ENCODE peak calls at places on chromosomes 7 and 10, in five cellular contexts. J, D, H, X and R are unnamed samples.

GRCh38 chr7:25944777-25945176 is 207.2 kb upstream of the NFE2L3 start:
- DNase-seq in D (no peak), H (peak; percentile 34), X (no peak), J (no peak), R (no peak)

GRCh38 chr7:16812542-16813231 is 7.9 kb upstream of the AGR2 start:
- DNase-seq in D (no peak), H (no peak), J (no peak), X (no peak), R (no peak)

GRCh38 chr7:38630720-38631673 is at the start of gene AMPH:
- DNase-seq in X (peak; percentile 84), H (peak; percentile 92), D (peak; percentile 71), J (peak; percentile 47), R (no peak)

GRCh38 chr7:81361769-81362168 is 408.1 kb downstream of the HGF start:
- DNase-seq in J (no peak), D (no peak), H (no peak), X (no peak), R (no peak)

GRCh38 chr7:74587435-74588126 is 69.9 kb upstream of the GTF2I start:
- DNase-seq in H (peak; percentile 81), J (peak; percentile 45), D (peak; percentile 22), X (peak; percentile 64), R (peak; percentile 75)

GRCh38 chr7:79398145-79398749 is 55.2 kb downstream of the MAGI2 start:
- DNase-seq in H (no peak), X (no peak), J (no peak), D (no peak), R (no peak)

GRCh38 chr7:136114966-136115762 is 138.0 kb upstream of the MTPN start:
- DNase-seq in H (peak; percentile 85), J (peak; percentile 69), X (peak; percentile 83), D (peak; percentile 50), R (no peak)

GRCh38 chr10:107163904-107164861 is at the start of gene SORCS1:
- DNase-seq in X (peak; percentile 65), H (peak; percentile 60), D (peak; percentile 50), J (peak; percentile 57), R (no peak)

GRCh38 chr10:111281516-111281915 is 204.7 kb downstream of the ADRA2A start:
- DNase-seq in H (peak; percentile 39), X (peak; percentile 14), D (no peak), J (peak; percentile 36), R (no peak)
- TF ChIP-seq CTCF in H (peak; percentile 69), X (peak; percentile 18), D (peak; percentile 55), J (peak; percentile 55), R (no peak)

GRCh38 chr7:47596502-47597202 is 14.7 kb upstream of the TNS3 start:
- DNase-seq in H (no peak), J (peak; percentile 9), X (no peak), D (no peak), R (no peak)
- TF ChIP-seq CTCF in H (no peak), J (no peak), X (no peak), D (no peak), R (no peak)

GRCh38 chr10:90437452-90437851 is 420.4 kb downstream of the HTR7 start:
- DNase-seq in X (no peak), H (no peak), D (no peak), J (no peak), R (no peak)
- TF ChIP-seq CTCF in X (no peak), H (no peak), D (no peak), J (no peak), R (no peak)

GRCh38 chr10:69333205-69333604 is 54.9 kb downstream of the HK1 start:
- DNase-seq in X (peak; percentile 63), D (no peak), H (peak; percentile 81), J (no peak), R (no peak)
- TF ChIP-seq CTCF in X (no peak), D (peak; percentile 59), H (peak; percentile 66), J (no peak), R (no peak)

DNA sequence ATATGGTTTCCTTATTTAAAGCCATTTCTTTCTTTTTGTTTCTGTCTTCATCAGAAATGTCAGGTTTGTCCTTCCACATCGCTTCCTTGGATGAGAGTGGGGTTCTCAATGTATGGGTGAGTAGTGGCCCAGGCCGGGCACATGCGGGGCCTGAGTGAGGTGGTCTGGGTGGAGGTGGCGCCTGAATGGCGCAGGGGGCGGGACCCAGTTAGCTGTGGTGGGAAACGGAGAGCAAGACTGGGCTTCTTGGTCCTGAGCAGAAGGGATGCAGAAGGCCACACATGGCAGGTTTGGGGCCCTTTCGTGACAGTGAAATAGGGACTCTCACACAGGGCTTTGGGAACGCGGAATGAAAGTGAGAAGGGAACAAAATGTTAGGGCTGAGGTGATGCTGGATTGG is 70.0 kb downstream of the DYNC2I1 start:
- DNase-seq in H (no peak), X (no peak), J (no peak), D (no peak), R (no peak)
- TF ChIP-seq CTCF in H (no peak), X (no peak), J (no peak), D (no peak), R (no peak)

GRCh38 chr10:121070671-121071070 is 219.5 kb downstream of the WDR11 start:
- DNase-seq in D (no peak), H (no peak), J (no peak), X (no peak), R (no peak)

GRCh38 chr10:121065330-121065729 is 214.2 kb downstream of the WDR11 start:
- DNase-seq in X (no peak), J (no peak), H (no peak), D (no peak), R (no peak)

GRCh38 chr10:121069061-121069850 is 218.1 kb downstream of the WDR11 start:
- DNase-seq in X (no peak), H (no peak), D (no peak), J (no peak), R (no peak)

GRCh38 chr10:121073743-121074142 is 222.6 kb downstream of the WDR11 start:
- DNase-seq in H (no peak), J (no peak), D (no peak), X (no peak), R (no peak)

GRCh38 chr10:121070257-121070656 is 219.1 kb downstream of the WDR11 start:
- DNase-seq in J (peak; percentile 28), H (peak; percentile 55), X (peak; percentile 30), D (no peak), R (no peak)
- TF ChIP-seq CTCF in J (peak; percentile 40), H (peak; percentile 73), X (peak; percentile 24), D (peak; percentile 59), R (no peak)

GRCh38 chr10:78605800-78606350 is 462.9 kb upstream of the ZMIZ1 start:
- DNase-seq in X (no peak), D (no peak), J (no peak), H (peak; percentile 4), R (no peak)
- TF ChIP-seq CTCF in X (no peak), D (peak; percentile 23), J (no peak), H (peak; percentile 24), R (no peak)

GRCh38 chr7:100682228-100682741 is 8.7 kb downstream of the GNB2 start:
- DNase-seq in H (no peak), J (no peak), D (no peak), X (no peak), R (no peak)
- TF ChIP-seq CTCF in H (no peak), J (no peak), D (no peak), X (no peak), R (no peak)